ENCODE peak calls at places on chromosomes 6 and 20, in six cellular contexts. P, I, F, K, S and R are unnamed samples.

GRCh38 chr6:119022796-119023195 is 55.7 kb downstream of the FAM184A start:
- DNase-seq in P (no peak), I (no peak), F (no peak), K (no peak), S (no peak), R (no peak)

GRCh38 chr6:109381007-109381746 is 1.1 kb downstream of the CD164 start:
- DNase-seq in P (no peak), I (peak; percentile 49), F (peak; percentile 32), K (no peak), S (no peak), R (no peak)

GRCh38 chr20:20593447-20594170 is 118.8 kb downstream of the RALGAPA2 start:
- DNase-seq in P (no peak), I (peak; percentile 50), F (peak; percentile 35), K (no peak), S (peak; percentile 18), R (peak; percentile 66)

GRCh38 chr6:168179702-168180382 is 100.8 kb upstream of the FRMD1 start:
- DNase-seq in P (no peak), I (no peak), F (peak; percentile 2), K (peak; percentile 34), S (no peak), R (no peak)

GRCh38 chr20:45419188-45420091 is 3.5 kb downstream of the PIGT start:
- DNase-seq in P (peak; percentile 63), I (peak; percentile 98), F (peak; percentile 86), K (peak; percentile 83), S (no peak), R (peak; percentile 82)

GRCh38 chr6:111657146-111657545 is 51.5 kb upstream of the TRAF3IP2 start:
- DNase-seq in P (no peak), I (peak; percentile 89), F (no peak), K (no peak), S (no peak), R (no peak)

GRCh38 chr6:25511386-25511785 is 140.6 kb upstream of the SCGN start:
- DNase-seq in P (no peak), I (peak; percentile 20), F (no peak), K (no peak), S (no peak), R (no peak)

GRCh38 chr6:27896398-27896796 is 15.8 kb downstream of the OR2B2 start:
- DNase-seq in P (no peak), I (no peak), F (no peak), K (no peak), S (no peak), R (no peak)

GRCh38 chr6:25774120-25774730 is 19.7 kb downstream of the SLC17A4 start:
- DNase-seq in P (no peak), I (no peak), F (no peak), K (no peak), S (no peak), R (no peak)

GRCh38 chr20:37090357-37090871 is 5.4 kb downstream of the RBL1 start:
- DNase-seq in P (no peak), I (no peak), F (no peak), K (no peak), S (no peak), R (no peak)

GRCh38 chr6:136470044-136470443 is 80.2 kb downstream of the MAP7 start:
- DNase-seq in P (no peak), I (no peak), F (no peak), K (no peak), S (no peak), R (no peak)

GRCh38 chr6:87798393-87799278 is 96.6 kb upstream of the AKIRIN2 start:
- DNase-seq in P (no peak), I (no peak), F (no peak), K (no peak), S (no peak), R (no peak)

GRCh38 chr20:50274570-50275430 is 84.2 kb downstream of the CEBPB start:
- DNase-seq in P (peak; percentile 74), I (no peak), F (peak; percentile 40), K (peak; percentile 88), S (no peak), R (no peak)

GRCh38 chr20:35546127-35546526 is 4.2 kb downstream of the ERGIC3 start:
- DNase-seq in P (no peak), I (no peak), F (no peak), K (no peak), S (no peak), R (no peak)

GRCh38 chr6:153392156-153392555 is 261.1 kb upstream of the RGS17 start:
- DNase-seq in P (no peak), I (no peak), F (no peak), K (no peak), S (no peak), R (no peak)

GRCh38 chr6:163627274-163628062 is 212.9 kb downstream of the QKI start:
- DNase-seq in P (no peak), I (no peak), F (no peak), K (no peak), S (no peak), R (peak; percentile 52)

GRCh38 chr6:27630727-27631613 is 158.1 kb upstream of the ZNF184 start:
- DNase-seq in P (no peak), I (no peak), F (peak; percentile 26), K (no peak), S (peak; percentile 44), R (peak; percentile 82)

GRCh38 chr6:1497593-1498105 is 108.3 kb downstream of the FOXF2 start:
- DNase-seq in P (no peak), I (no peak), F (no peak), K (peak; percentile 92), S (no peak), R (no peak)

GRCh38 chr6:18216411-18216810 is 47.9 kb downstream of the DEK start:
- DNase-seq in P (no peak), I (peak; percentile 75), F (no peak), K (no peak), S (no peak), R (no peak)

GRCh38 chr20:45290677-45291355 is 15.8 kb upstream of the RBPJL start:
- DNase-seq in P (peak; percentile 76), I (peak; percentile 68), F (peak; percentile 91), K (peak; percentile 87), S (peak; percentile 41), R (peak; percentile 66)

GRCh38 chr6:156844089-156844488 is 66.9 kb downstream of the ARID1B start:
- DNase-seq in P (no peak), I (no peak), F (no peak), K (no peak), S (no peak), R (no peak)

GRCh38 chr6:3370361-3371221 is 86.3 kb downstream of the SLC22A23 start:
- DNase-seq in P (no peak), I (no peak), F (no peak), K (peak; percentile 51), S (no peak), R (no peak)

GRCh38 chr6:6319947-6320811 is at the start of gene F13A1:
- DNase-seq in P (peak; percentile 25), I (no peak), F (peak; percentile 13), K (no peak), S (no peak), R (peak; percentile 45)

GRCh38 chr20:45372241-45372640 is 5.9 kb downstream of the TP53TG5 start:
- DNase-seq in P (no peak), I (no peak), F (no peak), K (no peak), S (no peak), R (no peak)

GRCh38 chr6:164322533-164322932 is 908.0 kb downstream of the QKI start:
- DNase-seq in P (no peak), I (peak; percentile 51), F (no peak), K (no peak), S (no peak), R (no peak)

GRCh38 chr20:38452880-38453624 is 17.9 kb upstream of the SNHG17 start:
- DNase-seq in P (no peak), I (peak; percentile 62), F (no peak), K (peak; percentile 39), S (no peak), R (no peak)

GRCh38 chr6:25963426-25964123 is 973 bp downstream of the TRIM38 start:
- DNase-seq in P (no peak), I (peak; percentile 20), F (peak; percentile 55), K (no peak), S (no peak), R (no peak)

GRCh38 chr6:149064026-149065017 is 253.2 kb upstream of the TAB2 start:
- DNase-seq in P (no peak), I (peak; percentile 5), F (no peak), K (no peak), S (no peak), R (no peak)

GRCh38 chr20:6715350-6716063 is 52.0 kb upstream of the BMP2 start:
- DNase-seq in P (no peak), I (no peak), F (no peak), K (peak; percentile 68), S (no peak), R (no peak)

GRCh38 chr6:142845624-142846458 is 99.1 kb downstream of the HIVEP2 start:
- DNase-seq in P (peak; percentile 88), I (peak; percentile 71), F (peak; percentile 89), K (peak; percentile 91), S (peak; percentile 74), R (peak; percentile 86)
- H3K4me3 ChIP-seq in P (peak overlapping the region; percentile 59), I (peak overlapping the region; percentile 37), F (no peak overlapping the region), K (no peak overlapping the region), S (peak overlapping the region; percentile 26), R (peak overlapping the region; percentile 61)

GRCh38 chr6:99608886-99609482 is 2.4 kb downstream of the PRDM13 start:
- DNase-seq in P (no peak), I (no peak), F (no peak), K (no peak), S (no peak), R (no peak)
- H3K4me3 ChIP-seq in P (no peak overlapping the region), I (no peak overlapping the region), F (no peak overlapping the region), K (no peak overlapping the region), S (no peak overlapping the region), R (no peak overlapping the region)

DNA sequence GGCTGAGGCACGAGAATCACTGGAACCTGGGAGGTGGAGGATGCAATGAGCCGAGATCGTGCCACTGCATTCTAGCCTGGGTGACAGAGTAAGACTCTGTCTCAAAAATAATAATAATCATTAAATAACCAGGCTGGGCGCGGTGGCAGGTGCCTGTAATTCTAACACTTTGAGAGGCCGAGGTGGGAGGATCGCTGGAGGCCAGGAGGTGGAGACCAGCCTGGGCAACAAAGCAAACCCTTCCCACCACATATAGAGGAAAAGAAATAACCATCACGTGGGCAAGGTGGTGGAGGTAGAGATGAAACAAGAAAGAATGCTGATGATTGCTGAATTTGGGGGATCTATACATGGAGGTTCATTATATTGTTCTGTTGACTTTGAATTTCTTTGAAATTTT is 63.4 kb upstream of the PIM1 start:
- DNase-seq in P (no peak), I (no peak), F (no peak), K (no peak), S (no peak), R (no peak)
- H3K4me3 ChIP-seq in P (no peak overlapping the region), I (no peak overlapping the region), F (no peak overlapping the region), K (no peak overlapping the region), S (no peak overlapping the region), R (no peak overlapping the region)

GRCh38 chr20:62645613-62646012 is 3.3 kb downstream of the SLCO4A1 start:
- DNase-seq in P (no peak), I (no peak), F (no peak), K (no peak), S (no peak), R (no peak)

GRCh38 chr20:62643521-62644043 is 1.3 kb downstream of the SLCO4A1 start:
- DNase-seq in P (no peak), I (no peak), F (no peak), K (no peak), S (no peak), R (no peak)

GRCh38 chr20:62644802-62645496 is 2.6 kb downstream of the SLCO4A1 start:
- DNase-seq in P (no peak), I (no peak), F (peak; percentile 79), K (no peak), S (no peak), R (no peak)

GRCh38 chr20:62642666-62643520 is 590 bp downstream of the SLCO4A1 start:
- DNase-seq in P (no peak), I (no peak), F (peak; percentile 59), K (no peak), S (no peak), R (peak; percentile 58)

GRCh38 chr20:62644044-62644795 is 1.9 kb downstream of the SLCO4A1 start:
- DNase-seq in P (no peak), I (no peak), F (peak; percentile 76), K (no peak), S (no peak), R (no peak)
- H3K4me3 ChIP-seq in P (peak overlapping the region; percentile 76), I (no peak overlapping the region), F (no peak overlapping the region), K (no peak overlapping the region), S (peak overlapping the region; percentile 83), R (peak overlapping the region; percentile 69)